ENCODE peak calls at places on chromosomes 13 and 19, in eight cellular contexts. U is tibial nerve, S is ovary, F is GM12878, L is transverse colon, X is K562, D is SK-N-SH, M is A549. O is an unnamed sample. For H3K4me1, the result is how much of the 10 kb centered on the place peaks cover.

GRCh38 chr13:113364371-113364932 is 522 bp upstream of the GRTP1 start:
- DNase-seq in F (no peak), D (no peak), S (peak), X (no peak), U (peak), M (no peak), L (peak), O (no peak)

GRCh38 chr13:44695520-44695919 is 119.4 kb upstream of the TSC22D1 start:
- DNase-seq in F (no peak), U (no peak), X (no peak), S (no peak), L (no peak), D (no peak), M (no peak), O (no peak)

GRCh38 chr19:55898911-55899310 is 33.2 kb downstream of the NLRP13 start:
- DNase-seq in X (no peak), L (no peak), M (no peak), U (no peak), S (no peak), F (no peak), D (no peak), O (no peak)

GRCh38 chr13:99501952-99502310 is 659 bp downstream of the TM9SF2 start:
- DNase-seq in D (no peak), F (no peak), X (no peak), S (no peak), M (peak), U (no peak), L (peak), O (peak)

GRCh38 chr13:50909605-50910482 is at the start of gene RNASEH2B:
- DNase-seq in L (peak), M (peak), U (peak), D (peak), X (peak), F (no peak), S (peak), O (peak)

GRCh38 chr19:5637971-5638370 is 15.1 kb downstream of the SAFB start:
- DNase-seq in X (no peak), D (no peak), L (no peak), U (no peak), F (no peak), S (no peak), M (no peak), O (no peak)

GRCh38 chr13:23778879-23779278 is 110.3 kb downstream of the MIPEP start:
- DNase-seq in X (no peak), L (no peak), D (no peak), M (no peak), U (no peak), F (no peak), S (no peak), O (no peak)

GRCh38 chr13:67844544-67844943 is 614.4 kb upstream of the PCDH9 start:
- DNase-seq in S (no peak), U (no peak), L (no peak), M (no peak), F (no peak), D (no peak), X (no peak), O (no peak)

GRCh38 chr13:33087790-33088189 is 71.6 kb downstream of the KL start:
- DNase-seq in S (no peak), D (no peak), M (no peak), F (no peak), L (no peak), X (no peak), U (no peak), O (no peak)

GRCh38 chr13:45623516-45624090 is 8.1 kb upstream of the ERICH6B start:
- DNase-seq in X (peak), F (peak), L (no peak), U (no peak), M (peak), S (no peak), D (peak), O (no peak)

DNA sequence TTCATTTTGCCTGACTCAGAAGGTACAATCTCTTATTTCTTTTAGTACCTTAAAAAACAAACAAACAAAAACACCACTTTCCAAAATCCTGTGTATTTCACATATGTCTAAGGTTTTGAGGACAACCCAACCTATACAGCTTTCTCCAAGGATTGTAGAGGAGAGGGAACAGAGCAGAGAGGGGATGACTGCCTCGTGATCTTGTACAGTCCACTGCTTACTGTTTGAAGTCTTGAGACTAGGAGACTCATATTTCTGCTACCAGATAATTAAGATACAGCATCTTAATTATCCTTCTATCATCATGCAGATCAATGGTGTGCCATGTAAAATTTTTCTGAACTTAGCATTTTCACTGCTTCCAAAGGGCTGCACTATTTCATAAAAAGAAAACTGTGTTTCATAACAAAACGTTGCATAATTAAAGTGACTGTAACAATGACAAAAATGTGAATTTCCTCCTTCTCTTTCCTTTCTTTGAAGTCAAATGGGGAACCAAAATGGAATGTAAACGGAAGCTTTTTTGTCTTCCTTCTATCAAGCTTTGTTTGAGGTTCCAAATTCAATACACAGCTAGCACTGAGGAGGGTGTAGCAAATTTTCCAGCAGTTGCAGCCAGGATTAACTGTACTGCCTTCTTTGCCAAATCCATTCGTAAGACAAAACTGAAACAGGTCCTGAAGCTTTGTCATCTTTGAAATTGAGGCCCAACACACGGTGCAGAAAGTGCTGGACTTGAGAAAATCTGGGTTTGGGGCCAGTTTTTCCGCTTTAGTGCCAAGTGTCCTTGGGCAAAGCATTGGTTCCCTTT is 34.8 kb upstream of the RCBTB2 start:
- DNase-seq in M (no peak), X (no peak), U (no peak), S (peak), L (no peak), F (no peak), D (no peak), O (no peak)
- H3K4me1 ChIP-seq in M (under half), X (under half), U (half or more), S (under half), L (under half), F (under half), D (under half), O (half or more)

DNA sequence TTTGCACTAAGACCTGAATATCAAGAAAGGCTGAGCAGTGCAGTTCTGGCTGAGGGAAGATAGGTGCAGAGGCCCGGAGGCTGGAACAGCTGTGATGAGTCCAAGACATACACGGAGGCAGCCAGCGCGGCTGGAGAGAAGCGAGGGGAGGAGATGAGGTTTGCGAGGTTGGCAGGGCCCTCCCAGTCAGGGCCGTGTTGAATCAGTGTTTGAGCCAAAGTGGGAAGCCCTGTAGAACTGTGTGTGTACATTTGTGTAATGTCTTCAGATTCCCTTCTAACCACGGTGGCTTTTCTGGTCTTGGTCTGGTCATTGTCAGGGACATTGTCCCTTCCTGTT is 34.9 kb downstream of the PAK4 start:
- DNase-seq in F (no peak), L (no peak), X (no peak), S (peak), D (no peak), M (no peak), U (peak), O (no peak)
- TF ChIP-seq EP300 in F (no peak), L (no peak), X (no peak), S (no peak), D (no peak), M (no peak), U (no peak), O (no peak)

GRCh38 chr19:38713227-38713649 is 31.0 kb downstream of the CAPN12 start:
- DNase-seq in L (peak), U (peak), X (no peak), D (no peak), F (no peak), S (peak), M (no peak), O (no peak)
- H3K4me1 ChIP-seq in L (under half), U (half or more), X (under half), D (under half), F (under half), S (under half), M (under half), O (half or more)

DNA sequence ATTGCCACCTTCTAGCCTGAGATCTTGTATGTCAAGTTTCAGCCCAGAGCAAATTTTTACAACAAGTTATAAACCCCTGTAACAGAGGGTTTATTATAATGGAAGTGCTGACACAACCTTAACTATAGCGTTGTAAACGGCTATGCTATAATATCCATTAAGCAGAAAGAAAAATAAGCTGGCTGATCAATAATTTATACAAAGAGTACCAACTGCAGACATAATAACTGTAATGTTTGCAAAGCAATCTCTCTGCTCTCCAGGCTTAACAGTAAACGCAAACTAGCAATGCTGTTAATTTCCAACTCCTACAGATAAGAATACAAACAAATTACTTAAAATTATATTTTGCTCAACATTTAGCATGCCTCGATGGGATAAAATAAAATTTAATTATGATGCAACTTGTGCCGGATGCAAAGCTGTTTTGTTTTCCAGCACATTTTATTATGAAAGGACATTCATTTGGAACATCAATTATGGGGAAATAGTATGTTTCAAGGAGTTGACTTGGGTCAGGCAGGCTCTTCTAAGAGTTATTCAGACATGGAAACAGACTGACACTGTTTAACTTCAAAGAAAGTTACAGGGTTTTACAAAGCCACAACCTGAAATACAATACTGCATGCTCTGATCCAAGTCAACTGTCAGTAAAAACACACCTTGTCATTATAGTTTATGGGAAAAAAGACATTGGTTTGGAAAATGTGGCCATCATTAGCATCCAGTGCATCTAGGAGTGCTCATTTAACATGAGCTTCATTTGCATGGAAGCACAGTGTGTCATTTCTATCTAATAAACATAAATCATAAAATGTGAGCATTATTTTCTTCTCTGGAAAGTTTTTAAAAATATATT is 6.6 kb upstream of the DACH1 start:
- DNase-seq in X (no peak), D (no peak), M (no peak), S (no peak), F (no peak), U (no peak), L (no peak), O (no peak)
- TF ChIP-seq EP300 in X (no peak), D (no peak), M (no peak), S (no peak), F (no peak), U (no peak), L (no peak), O (no peak)

O was measured in suprapubic skin.